ENCODE peak calls at places on chromosome 11, in nine cellular contexts. V, Q, L, K, W, A, S, R and T are unnamed samples.

GRCh38 chr11:110337570-110338193 is 41.3 kb upstream of the RDX start:
- DNase-seq in R (no peak), V (no peak), Q (no peak), W (no peak), K (no peak), L (no peak), S (no peak), A (no peak), T (no peak)

GRCh38 chr11:119101367-119101758 is 290 bp downstream of the DPAGT1 start:
- DNase-seq in W (no peak), V (no peak), S (no peak), R (no peak), K (no peak), L (no peak), A (no peak), Q (no peak), T (no peak)

GRCh38 chr11:125064070-125064469 is 965 bp downstream of the SLC37A2 start:
- DNase-seq in W (no peak), K (no peak), A (no peak), V (no peak), S (no peak), L (no peak), R (no peak), Q (no peak), T (no peak)

GRCh38 chr11:86638673-86639072 is 33.7 kb downstream of the ME3 start:
- DNase-seq in A (no peak), L (no peak), K (no peak), Q (no peak), V (no peak), R (no peak), S (no peak), W (no peak), T (no peak)

GRCh38 chr11:133833101-133833898 is 12.0 kb downstream of the SPATA19 start:
- DNase-seq in A (no peak), L (no peak), R (no peak), W (no peak), S (no peak), V (no peak), K (no peak), Q (no peak), T (no peak)

GRCh38 chr11:118152552-118153471 is at the start of gene SCN4B:
- DNase-seq in K (peak; percentile 49), Q (no peak), A (peak; percentile 38), L (peak; percentile 56), V (no peak), W (peak; percentile 45), R (peak; percentile 56), S (no peak), T (peak; percentile 51)

GRCh38 chr11:23727821-23728220 is 769.0 kb upstream of the LUZP2 start:
- DNase-seq in L (peak; percentile 42), S (no peak), R (no peak), A (no peak), W (no peak), V (no peak), K (peak; percentile 19), Q (no peak), T (peak; percentile 39)

GRCh38 chr11:69339041-69339733 is 45.2 kb downstream of the MYEOV start:
- DNase-seq in A (no peak), W (no peak), Q (no peak), V (no peak), L (no peak), S (no peak), K (no peak), R (no peak), T (no peak)

GRCh38 chr11:83070044-83070877 is 1.4 kb downstream of the RAB30 start:
- DNase-seq in L (peak; percentile 38), S (no peak), V (no peak), R (no peak), Q (no peak), K (peak; percentile 30), W (no peak), A (no peak), T (no peak)

GRCh38 chr11:95977534-95978174 is 53.7 kb upstream of the MTMR2 start:
- DNase-seq in L (peak; percentile 7), R (peak; percentile 54), Q (no peak), S (no peak), A (no peak), V (no peak), K (peak; percentile 38), W (no peak), T (peak; percentile 79)

GRCh38 chr11:2318123-2318522 is 16.3 kb downstream of the TSPAN32 start:
- DNase-seq in L (no peak), S (no peak), W (no peak), Q (no peak), R (no peak), V (no peak), K (no peak), A (no peak), T (no peak)

GRCh38 chr11:2574043-2574552 is 125.7 kb downstream of the KCNQ1OT1 start:
- DNase-seq in S (no peak), K (no peak), R (no peak), L (no peak), V (no peak), W (no peak), Q (no peak), A (no peak), T (no peak)

GRCh38 chr11:58629857-58630256 is 7.4 kb downstream of the CNTF start:
- DNase-seq in R (peak; percentile 31), K (peak; percentile 55), L (peak; percentile 45), V (no peak), A (peak; percentile 58), S (peak; percentile 33), W (no peak), Q (no peak), T (peak; percentile 29)

GRCh38 chr11:91794146-91794545 is 430.5 kb upstream of the FAT3 start:
- DNase-seq in Q (no peak), L (no peak), R (no peak), V (no peak), W (no peak), A (no peak), K (no peak), S (no peak), T (no peak)

GRCh38 chr11:8363924-8364323 is 100.2 kb upstream of the LMO1 start:
- DNase-seq in R (no peak), Q (no peak), S (no peak), L (no peak), K (no peak), V (no peak), W (no peak), A (no peak), T (no peak)

GRCh38 chr11:126049159-126049558 is 13.5 kb downstream of the CDON start:
- DNase-seq in V (no peak), S (no peak), L (no peak), K (no peak), R (no peak), A (no peak), W (no peak), Q (no peak), T (no peak)

GRCh38 chr11:59097113-59097708 is 9.8 kb upstream of the FAM111B start:
- DNase-seq in W (no peak), Q (peak; percentile 68), A (no peak), S (peak; percentile 24), L (no peak), R (no peak), V (peak; percentile 35), K (peak; percentile 42), T (peak; percentile 38)

GRCh38 chr11:110356769-110357671 is 60.6 kb upstream of the RDX start:
- DNase-seq in W (no peak), R (peak; percentile 67), L (peak; percentile 67), A (no peak), Q (no peak), S (no peak), K (no peak), V (no peak), T (peak; percentile 65)

GRCh38 chr11:66878554-66878953 is 21.7 kb downstream of the LRFN4 start:
- DNase-seq in W (no peak), L (no peak), S (no peak), R (no peak), V (no peak), A (no peak), K (no peak), Q (no peak), T (peak; percentile 35)

GRCh38 chr11:12871251-12871650 is 137.9 kb upstream of the RASSF10 start:
- DNase-seq in K (no peak), W (no peak), Q (no peak), L (no peak), V (no peak), S (no peak), A (no peak), R (no peak), T (no peak)

GRCh38 chr11:121249039-121249663 is 43.4 kb upstream of the SC5D start:
- DNase-seq in K (peak; percentile 33), W (no peak), Q (no peak), V (no peak), L (peak; percentile 41), A (peak; percentile 66), R (peak; percentile 31), S (no peak), T (peak; percentile 66)

GRCh38 chr11:134849833-134850232 is 437.8 kb upstream of the B3GAT1 start:
- DNase-seq in A (no peak), Q (no peak), R (no peak), W (no peak), K (no peak), V (no peak), S (no peak), L (no peak), T (no peak)

GRCh38 chr11:36402568-36403181 is 106.6 kb downstream of the PRR5L start:
- DNase-seq in Q (no peak), V (no peak), W (no peak), L (no peak), A (no peak), R (no peak), S (no peak), K (no peak), T (no peak)

GRCh38 chr11:124745835-124746620 is 6.0 kb downstream of the VSIG2 start:
- DNase-seq in K (no peak), A (peak; percentile 64), S (no peak), W (no peak), L (no peak), R (peak; percentile 44), Q (peak; percentile 29), V (no peak), T (no peak)

GRCh38 chr11:133705873-133706272 is 139.4 kb downstream of the SPATA19 start:
- DNase-seq in A (no peak), K (no peak), Q (no peak), L (no peak), S (no peak), R (no peak), V (no peak), W (no peak), T (no peak)

GRCh38 chr11:19426022-19426718 is 185.4 kb upstream of the E2F8 start:
- DNase-seq in V (no peak), L (no peak), Q (no peak), W (no peak), K (no peak), R (no peak), S (no peak), A (no peak), T (no peak)

GRCh38 chr11:31636983-31637382 is 127.4 kb downstream of the ELP4 start:
- DNase-seq in W (no peak), Q (no peak), R (no peak), L (no peak), A (no peak), V (no peak), K (no peak), S (no peak), T (no peak)

GRCh38 chr11:98589975-98590374 is 430.8 kb upstream of the CNTN5 start:
- DNase-seq in L (no peak), R (no peak), A (no peak), V (no peak), Q (no peak), W (no peak), S (peak; percentile 74), K (no peak), T (no peak)

GRCh38 chr11:31641477-31642062 is 132.0 kb downstream of the ELP4 start:
- DNase-seq in L (peak; percentile 1), R (peak; percentile 1), Q (no peak), S (no peak), A (no peak), W (no peak), V (no peak), K (peak; percentile 12), T (peak; percentile 53)

GRCh38 chr11:10701982-10702381 is 8.4 kb upstream of the IRAG1 start:
- DNase-seq in K (no peak), R (no peak), L (no peak), V (no peak), A (no peak), S (no peak), W (no peak), Q (no peak), T (no peak)

GRCh38 chr11:30348035-30348434 is 25.1 kb downstream of the ARL14EP start:
- DNase-seq in A (no peak), L (no peak), W (no peak), S (no peak), V (no peak), K (no peak), Q (no peak), R (no peak), T (no peak)